ENCODE peak calls at places on chromosomes 16 and 17, in nine cellular contexts. P is posterior cingulate gyrus; F is MCF 10A; L is endothelial cell; Y is ACHN; O is stimulated activated CD4-positive, alpha-beta T cell treated with anti-CD3 and anti-CD28 coated beads, Interleukin-2, amount 100 ng/mL, for 4 hours; I is hypothalamus; K is neural crest cell; T is cardiac septum. A is an unnamed sample.

GRCh38 chr17:56699186-56699895 is 105.8 kb downstream of the NOG start:
- DNase-seq in P (no peak), O (no peak), K (peak), I (no peak), T (no peak), F (peak), L (peak), Y (peak), A (no peak)

GRCh38 chr17:4154201-4154600 is 11.2 kb downstream of the CYB5D2 start:
- DNase-seq in O (no peak), Y (no peak), L (no peak), P (no peak), I (no peak), K (no peak), T (no peak), F (peak), A (no peak)

GRCh38 chr17:38752930-38753506 is 477 bp downstream of the PSMB3 start:
- DNase-seq in K (no peak), F (no peak), T (no peak), P (no peak), I (no peak), L (no peak), O (no peak), Y (no peak), A (no peak)

GRCh38 chr17:74738051-74738996 is 1.3 kb downstream of the RAB37 start:
- DNase-seq in Y (no peak), T (no peak), L (no peak), O (peak), K (no peak), F (no peak), P (no peak), I (no peak), A (peak)

GRCh38 chr17:39822051-39822450 is 42.1 kb downstream of the IKZF3 start:
- DNase-seq in O (peak), L (no peak), P (no peak), K (no peak), I (no peak), T (no peak), F (no peak), Y (no peak), A (no peak)

GRCh38 chr16:84120023-84120422 is 3.3 kb upstream of the MBTPS1 start:
- DNase-seq in T (no peak), P (no peak), L (no peak), O (no peak), Y (no peak), I (no peak), K (no peak), F (no peak), A (no peak)

GRCh38 chr17:49565948-49566491 is 9.7 kb upstream of the NXPH3 start:
- DNase-seq in L (no peak), P (peak), K (no peak), T (peak), I (peak), Y (no peak), O (no peak), F (peak), A (peak)

GRCh38 chr17:72837335-72837734 is 255.2 kb downstream of the SLC39A11 start:
- DNase-seq in Y (no peak), P (no peak), T (no peak), I (no peak), L (no peak), F (no peak), K (no peak), O (no peak), A (no peak)

GRCh38 chr17:4490637-4491061 is 8.0 kb upstream of the SPNS2 start:
- DNase-seq in L (no peak), I (no peak), Y (no peak), F (no peak), P (no peak), T (no peak), K (no peak), O (no peak), A (peak)

GRCh38 chr17:39236981-39237441 is 11.3 kb upstream of the STAC2 start:
- DNase-seq in P (no peak), O (no peak), F (no peak), L (no peak), T (no peak), Y (no peak), I (no peak), K (no peak), A (no peak)

GRCh38 chr16:84913315-84913714 is 93.5 kb downstream of the CRISPLD2 start:
- DNase-seq in F (no peak), O (no peak), L (no peak), K (no peak), Y (no peak), I (no peak), P (no peak), T (no peak), A (no peak)

GRCh38 chr16:78706637-78707036 is 607.2 kb downstream of the WWOX start:
- DNase-seq in T (no peak), I (no peak), O (no peak), K (no peak), L (no peak), P (no peak), F (no peak), Y (no peak), A (no peak)

A was measured in WERI-Rb-1.